ENCODE peak calls at places on chromosomes 5 and 9, in eight cellular contexts. One of them, this sample, is unnamed.

GRCh38 chr9:84339523-84339922 is 1.0 kb downstream of the SLC28A3 start:
- DNase-seq in GM10248: no peak
- DNase-seq in memory B cell: no peak
- DNase-seq in activated gamma-delta T cell treated with anti-CD3 and anti-CD28 coated beads, Interleukin-2, amount 50 U/mL, for 16 hours: no peak
- DNase-seq in activated CD8-positive, alpha-beta memory T cell treated with anti-CD3 and anti-CD28 coated beads for 4 hours: no peak
- DNase-seq in fibroblast of lung: no peak
- DNase-seq in Right ventricle myocardium superior: no peak
- DNase-seq in germinal center: no peak
- DNase-seq in this sample: no peak

GRCh38 chr5:116068028-116068632 is 16.7 kb upstream of the COMMD10 start:
- DNase-seq in GM10248: peak
- DNase-seq in memory B cell: peak
- DNase-seq in activated gamma-delta T cell treated with anti-CD3 and anti-CD28 coated beads, Interleukin-2, amount 50 U/mL, for 16 hours: peak
- DNase-seq in activated CD8-positive, alpha-beta memory T cell treated with anti-CD3 and anti-CD28 coated beads for 4 hours: peak
- DNase-seq in fibroblast of lung: peak
- DNase-seq in Right ventricle myocardium superior: no peak
- DNase-seq in germinal center: peak
- DNase-seq in this sample: peak

GRCh38 chr5:57825026-57825683 is 342.5 kb upstream of the ACTBL2 start:
- DNase-seq in GM10248: no peak
- DNase-seq in memory B cell: no peak
- DNase-seq in activated gamma-delta T cell treated with anti-CD3 and anti-CD28 coated beads, Interleukin-2, amount 50 U/mL, for 16 hours: no peak
- DNase-seq in activated CD8-positive, alpha-beta memory T cell treated with anti-CD3 and anti-CD28 coated beads for 4 hours: no peak
- DNase-seq in fibroblast of lung: peak
- DNase-seq in Right ventricle myocardium superior: no peak
- DNase-seq in germinal center: no peak
- DNase-seq in this sample: no peak

GRCh38 chr5:137635521-137635921 is 100.4 kb downstream of the KLHL3 start:
- DNase-seq in GM10248: no peak
- DNase-seq in memory B cell: no peak
- DNase-seq in activated gamma-delta T cell treated with anti-CD3 and anti-CD28 coated beads, Interleukin-2, amount 50 U/mL, for 16 hours: no peak
- DNase-seq in activated CD8-positive, alpha-beta memory T cell treated with anti-CD3 and anti-CD28 coated beads for 4 hours: no peak
- DNase-seq in fibroblast of lung: peak
- DNase-seq in Right ventricle myocardium superior: no peak
- DNase-seq in germinal center: no peak
- DNase-seq in this sample: no peak

GRCh38 chr9:74006935-74007334 is 490.2 kb upstream of the RORB start:
- DNase-seq in GM10248: no peak
- DNase-seq in memory B cell: no peak
- DNase-seq in activated gamma-delta T cell treated with anti-CD3 and anti-CD28 coated beads, Interleukin-2, amount 50 U/mL, for 16 hours: no peak
- DNase-seq in activated CD8-positive, alpha-beta memory T cell treated with anti-CD3 and anti-CD28 coated beads for 4 hours: no peak
- DNase-seq in fibroblast of lung: peak
- DNase-seq in Right ventricle myocardium superior: no peak
- DNase-seq in germinal center: no peak
- DNase-seq in this sample: peak

GRCh38 chr5:61631438-61631941 is 299.4 kb downstream of the ZSWIM6 start:
- DNase-seq in GM10248: no peak
- DNase-seq in memory B cell: no peak
- DNase-seq in activated gamma-delta T cell treated with anti-CD3 and anti-CD28 coated beads, Interleukin-2, amount 50 U/mL, for 16 hours: no peak
- DNase-seq in activated CD8-positive, alpha-beta memory T cell treated with anti-CD3 and anti-CD28 coated beads for 4 hours: no peak
- DNase-seq in fibroblast of lung: peak
- DNase-seq in Right ventricle myocardium superior: peak
- DNase-seq in germinal center: no peak
- DNase-seq in this sample: no peak

GRCh38 chr9:77751341-77752091 is 103.4 kb upstream of the GNA14 start:
- DNase-seq in GM10248: peak
- DNase-seq in memory B cell: no peak
- DNase-seq in activated gamma-delta T cell treated with anti-CD3 and anti-CD28 coated beads, Interleukin-2, amount 50 U/mL, for 16 hours: no peak
- DNase-seq in activated CD8-positive, alpha-beta memory T cell treated with anti-CD3 and anti-CD28 coated beads for 4 hours: no peak
- DNase-seq in fibroblast of lung: peak
- DNase-seq in Right ventricle myocardium superior: no peak
- DNase-seq in germinal center: no peak
- DNase-seq in this sample: peak

GRCh38 chr9:107137495-107138202 is 145.4 kb upstream of the RAD23B start:
- DNase-seq in GM10248: peak
- DNase-seq in memory B cell: peak
- DNase-seq in activated gamma-delta T cell treated with anti-CD3 and anti-CD28 coated beads, Interleukin-2, amount 50 U/mL, for 16 hours: no peak
- DNase-seq in activated CD8-positive, alpha-beta memory T cell treated with anti-CD3 and anti-CD28 coated beads for 4 hours: no peak
- DNase-seq in fibroblast of lung: no peak
- DNase-seq in Right ventricle myocardium superior: no peak
- DNase-seq in germinal center: peak
- DNase-seq in this sample: peak

GRCh38 chr9:74036549-74037231 is 460.4 kb upstream of the RORB start:
- DNase-seq in GM10248: no peak
- DNase-seq in memory B cell: no peak
- DNase-seq in activated gamma-delta T cell treated with anti-CD3 and anti-CD28 coated beads, Interleukin-2, amount 50 U/mL, for 16 hours: no peak
- DNase-seq in activated CD8-positive, alpha-beta memory T cell treated with anti-CD3 and anti-CD28 coated beads for 4 hours: no peak
- DNase-seq in fibroblast of lung: peak
- DNase-seq in Right ventricle myocardium superior: no peak
- DNase-seq in germinal center: no peak
- DNase-seq in this sample: no peak

GRCh38 chr9:36997414-36997813 is 36.7 kb downstream of the PAX5 start:
- DNase-seq in GM10248: no peak
- DNase-seq in memory B cell: no peak
- DNase-seq in activated gamma-delta T cell treated with anti-CD3 and anti-CD28 coated beads, Interleukin-2, amount 50 U/mL, for 16 hours: no peak
- DNase-seq in activated CD8-positive, alpha-beta memory T cell treated with anti-CD3 and anti-CD28 coated beads for 4 hours: no peak
- DNase-seq in fibroblast of lung: peak
- DNase-seq in Right ventricle myocardium superior: no peak
- DNase-seq in germinal center: no peak
- DNase-seq in this sample: no peak

GRCh38 chr9:12716823-12717222 is 23.6 kb downstream of the TYRP1 start:
- DNase-seq in GM10248: no peak
- DNase-seq in memory B cell: no peak
- DNase-seq in activated gamma-delta T cell treated with anti-CD3 and anti-CD28 coated beads, Interleukin-2, amount 50 U/mL, for 16 hours: no peak
- DNase-seq in activated CD8-positive, alpha-beta memory T cell treated with anti-CD3 and anti-CD28 coated beads for 4 hours: no peak
- DNase-seq in fibroblast of lung: no peak
- DNase-seq in Right ventricle myocardium superior: no peak
- DNase-seq in germinal center: no peak
- DNase-seq in this sample: no peak

GRCh38 chr5:50984628-50985027 is 318.2 kb downstream of the PARP8 start:
- DNase-seq in GM10248: no peak
- DNase-seq in memory B cell: no peak
- DNase-seq in activated gamma-delta T cell treated with anti-CD3 and anti-CD28 coated beads, Interleukin-2, amount 50 U/mL, for 16 hours: no peak
- DNase-seq in activated CD8-positive, alpha-beta memory T cell treated with anti-CD3 and anti-CD28 coated beads for 4 hours: no peak
- DNase-seq in fibroblast of lung: no peak
- DNase-seq in Right ventricle myocardium superior: no peak
- DNase-seq in germinal center: no peak
- DNase-seq in this sample: no peak

GRCh38 chr9:125797857-125798399 is 50.8 kb downstream of the PBX3 start:
- DNase-seq in GM10248: no peak
- DNase-seq in memory B cell: no peak
- DNase-seq in activated gamma-delta T cell treated with anti-CD3 and anti-CD28 coated beads, Interleukin-2, amount 50 U/mL, for 16 hours: no peak
- DNase-seq in activated CD8-positive, alpha-beta memory T cell treated with anti-CD3 and anti-CD28 coated beads for 4 hours: no peak
- DNase-seq in fibroblast of lung: no peak
- DNase-seq in Right ventricle myocardium superior: no peak
- DNase-seq in germinal center: no peak
- DNase-seq in this sample: no peak

GRCh38 chr9:113436753-113437515 is 26.4 kb downstream of the C9orf43 start:
- DNase-seq in GM10248: no peak
- DNase-seq in memory B cell: no peak
- DNase-seq in activated gamma-delta T cell treated with anti-CD3 and anti-CD28 coated beads, Interleukin-2, amount 50 U/mL, for 16 hours: no peak
- DNase-seq in activated CD8-positive, alpha-beta memory T cell treated with anti-CD3 and anti-CD28 coated beads for 4 hours: no peak
- DNase-seq in fibroblast of lung: peak
- DNase-seq in Right ventricle myocardium superior: no peak
- DNase-seq in germinal center: no peak
- DNase-seq in this sample: no peak

GRCh38 chr5:41095324-41096101 is 24.4 kb upstream of the MROH2B start:
- DNase-seq in GM10248: no peak
- DNase-seq in memory B cell: no peak
- DNase-seq in activated gamma-delta T cell treated with anti-CD3 and anti-CD28 coated beads, Interleukin-2, amount 50 U/mL, for 16 hours: no peak
- DNase-seq in activated CD8-positive, alpha-beta memory T cell treated with anti-CD3 and anti-CD28 coated beads for 4 hours: no peak
- DNase-seq in fibroblast of lung: no peak
- DNase-seq in Right ventricle myocardium superior: no peak
- DNase-seq in germinal center: no peak
- DNase-seq in this sample: no peak

GRCh38 chr5:146647656-146648199 is 131.7 kb upstream of the GPR151 start:
- DNase-seq in GM10248: no peak
- DNase-seq in memory B cell: no peak
- DNase-seq in activated gamma-delta T cell treated with anti-CD3 and anti-CD28 coated beads, Interleukin-2, amount 50 U/mL, for 16 hours: no peak
- DNase-seq in activated CD8-positive, alpha-beta memory T cell treated with anti-CD3 and anti-CD28 coated beads for 4 hours: no peak
- DNase-seq in fibroblast of lung: peak
- DNase-seq in Right ventricle myocardium superior: no peak
- DNase-seq in germinal center: no peak
- DNase-seq in this sample: no peak

GRCh38 chr9:100030548-100030947 is 68.3 kb downstream of the ERP44 start:
- DNase-seq in GM10248: no peak
- DNase-seq in memory B cell: no peak
- DNase-seq in activated gamma-delta T cell treated with anti-CD3 and anti-CD28 coated beads, Interleukin-2, amount 50 U/mL, for 16 hours: no peak
- DNase-seq in activated CD8-positive, alpha-beta memory T cell treated with anti-CD3 and anti-CD28 coated beads for 4 hours: no peak
- DNase-seq in fibroblast of lung: no peak
- DNase-seq in Right ventricle myocardium superior: no peak
- DNase-seq in germinal center: no peak
- DNase-seq in this sample: no peak

GRCh38 chr5:133848306-133848924 is 120.0 kb downstream of the C5orf15 start:
- DNase-seq in GM10248: no peak
- DNase-seq in memory B cell: no peak
- DNase-seq in activated gamma-delta T cell treated with anti-CD3 and anti-CD28 coated beads, Interleukin-2, amount 50 U/mL, for 16 hours: no peak
- DNase-seq in activated CD8-positive, alpha-beta memory T cell treated with anti-CD3 and anti-CD28 coated beads for 4 hours: no peak
- DNase-seq in fibroblast of lung: peak
- DNase-seq in Right ventricle myocardium superior: no peak
- DNase-seq in germinal center: no peak
- DNase-seq in this sample: no peak

GRCh38 chr5:59583151-59583809 is 310.2 kb downstream of the PDE4D start:
- DNase-seq in GM10248: no peak
- DNase-seq in memory B cell: no peak
- DNase-seq in activated gamma-delta T cell treated with anti-CD3 and anti-CD28 coated beads, Interleukin-2, amount 50 U/mL, for 16 hours: no peak
- DNase-seq in activated CD8-positive, alpha-beta memory T cell treated with anti-CD3 and anti-CD28 coated beads for 4 hours: no peak
- DNase-seq in fibroblast of lung: peak
- DNase-seq in Right ventricle myocardium superior: no peak
- DNase-seq in germinal center: no peak
- DNase-seq in this sample: no peak

GRCh38 chr5:112126982-112127381 is 292.1 kb downstream of the EPB41L4A start:
- DNase-seq in GM10248: no peak
- DNase-seq in memory B cell: no peak
- DNase-seq in activated gamma-delta T cell treated with anti-CD3 and anti-CD28 coated beads, Interleukin-2, amount 50 U/mL, for 16 hours: no peak
- DNase-seq in activated CD8-positive, alpha-beta memory T cell treated with anti-CD3 and anti-CD28 coated beads for 4 hours: no peak
- DNase-seq in fibroblast of lung: no peak
- DNase-seq in Right ventricle myocardium superior: no peak
- DNase-seq in germinal center: no peak
- DNase-seq in this sample: no peak

GRCh38 chr9:121055642-121056143 is 5.6 kb upstream of the C5 start:
- DNase-seq in GM10248: no peak
- DNase-seq in memory B cell: no peak
- DNase-seq in activated gamma-delta T cell treated with anti-CD3 and anti-CD28 coated beads, Interleukin-2, amount 50 U/mL, for 16 hours: no peak
- DNase-seq in activated CD8-positive, alpha-beta memory T cell treated with anti-CD3 and anti-CD28 coated beads for 4 hours: no peak
- DNase-seq in fibroblast of lung: no peak
- DNase-seq in Right ventricle myocardium superior: no peak
- DNase-seq in germinal center: peak
- DNase-seq in this sample: no peak

This sample was measured in AML-193.